ENCODE peak calls at places on chromosomes 13 and 19, in four cellular contexts. One of them, this sample, is unnamed.

GRCh38 chr13:25468330-25469178 is 96.8 kb downstream of the ATP8A2 start:
- DNase-seq in GF-D8: no peak
- DNase-seq in brain microvascular endothelial cell: no peak
- DNase-seq in GM04503: no peak
- DNase-seq in this sample: no peak

GRCh38 chr13:106089251-106089940 is 446.1 kb downstream of the EFNB2 start:
- DNase-seq in GF-D8: no peak
- DNase-seq in GM04503: no peak
- DNase-seq in brain microvascular endothelial cell: no peak
- DNase-seq in this sample: no peak

GRCh38 chr13:22461854-22462565 is 718.8 kb upstream of the SGCG start:
- DNase-seq in GF-D8: no peak
- DNase-seq in brain microvascular endothelial cell: no peak
- DNase-seq in GM04503: no peak
- DNase-seq in this sample: no peak

GRCh38 chr19:15137777-15138176 is 30.6 kb downstream of the SYDE1 start:
- DNase-seq in GF-D8: no peak
- DNase-seq in GM04503: no peak
- DNase-seq in brain microvascular endothelial cell: no peak
- DNase-seq in this sample: no peak

GRCh38 chr13:86856996-86857395 is 814.2 kb upstream of the SLITRK5 start:
- DNase-seq in GM04503: no peak
- DNase-seq in GF-D8: no peak
- DNase-seq in brain microvascular endothelial cell: peak
- DNase-seq in this sample: no peak

GRCh38 chr13:111597041-111598017 is 276.9 kb downstream of the TEX29 start:
- DNase-seq in GF-D8: no peak
- DNase-seq in brain microvascular endothelial cell: no peak
- DNase-seq in GM04503: no peak
- DNase-seq in this sample: no peak

GRCh38 chr13:35479223-35479536 is 2.7 kb upstream of the MAB21L1 start:
- DNase-seq in GM04503: no peak
- DNase-seq in GF-D8: no peak
- DNase-seq in brain microvascular endothelial cell: no peak
- DNase-seq in this sample: no peak

GRCh38 chr13:98480915-98481510 is 95.9 kb downstream of the STK24 start:
- DNase-seq in GM04503: no peak
- DNase-seq in brain microvascular endothelial cell: peak
- DNase-seq in GF-D8: no peak
- DNase-seq in this sample: no peak

GRCh38 chr13:28792992-28793391 is 27.1 kb upstream of the MTUS2 start:
- DNase-seq in GM04503: peak
- DNase-seq in brain microvascular endothelial cell: peak
- DNase-seq in GF-D8: no peak
- DNase-seq in this sample: no peak

GRCh38 chr19:10365518-10365917 is 14.9 kb downstream of the TYK2 start:
- DNase-seq in GM04503: no peak
- DNase-seq in GF-D8: no peak
- DNase-seq in brain microvascular endothelial cell: no peak
- DNase-seq in this sample: no peak

GRCh38 chr19:30314056-30314804 is 58.0 kb upstream of the ZNF536 start:
- DNase-seq in GF-D8: no peak
- DNase-seq in GM04503: no peak
- DNase-seq in brain microvascular endothelial cell: no peak
- DNase-seq in this sample: peak

GRCh38 chr13:109782066-109782822 is 4.1 kb downstream of the IRS2 start:
- DNase-seq in GF-D8: no peak
- DNase-seq in brain microvascular endothelial cell: no peak
- DNase-seq in GM04503: no peak
- DNase-seq in this sample: no peak

GRCh38 chr13:42041017-42041683 is 7.3 kb upstream of the DGKH start:
- DNase-seq in brain microvascular endothelial cell: peak
- DNase-seq in GM04503: no peak
- DNase-seq in GF-D8: no peak
- DNase-seq in this sample: peak

GRCh38 chr19:14761607-14762006 is 16.8 kb downstream of the ADGRE2 start:
- DNase-seq in brain microvascular endothelial cell: no peak
- DNase-seq in GF-D8: no peak
- DNase-seq in GM04503: no peak
- DNase-seq in this sample: no peak

GRCh38 chr13:90447735-90448103 is 899.8 kb upstream of the MIR17HG start:
- DNase-seq in GF-D8: no peak
- DNase-seq in GM04503: peak
- DNase-seq in brain microvascular endothelial cell: peak
- DNase-seq in this sample: no peak